ENCODE peak calls at places on chromosomes 11 and 22, in five cellular contexts. X is stimulated activated CD8-positive, alpha-beta memory T cell treated with anti-CD3 and anti-CD28 coated beads, Interleukin-2, amount 100 ng/mL, for 1 hour; Y is adrenal gland; B is stimulated activated CD4-positive, alpha-beta T cell treated with anti-CD3 and anti-CD28 coated beads, Interleukin-12 subunit alpha, Interleukin-12 subunit beta, amount 100 ng/mL, for 48 hours; M is activated naive CD8-positive, alpha-beta T cell treated with anti-CD3 and anti-CD28 coated beads, Interleukin-2, amount 50 U/mL, for 24 hours. C is an unnamed sample.

GRCh38 chr11:63816732-63817131 is 3.5 kb downstream of the SPINDOC start:
- DNase-seq in X (no peak), Y (no peak), B (no peak), M (no peak), C (no peak)

GRCh38 chr11:8041576-8041975 is 39.4 kb upstream of the TUB start:
- DNase-seq in X (no peak), Y (no peak), B (no peak), M (no peak), C (no peak)

GRCh38 chr11:12171921-12172320 is 61.5 kb downstream of the MICAL2 start:
- DNase-seq in X (no peak), Y (no peak), B (no peak), M (no peak), C (no peak)

GRCh38 chr11:2369320-2369719 is 7.8 kb upstream of the CD81 start:
- DNase-seq in X (no peak), Y (no peak), B (no peak), M (no peak), C (no peak)

GRCh38 chr11:73154178-73154577 is 12.1 kb upstream of the FCHSD2 start:
- DNase-seq in X (no peak), Y (peak), B (no peak), M (peak), C (peak)

GRCh38 chr22:37088108-37088605 is 21.4 kb downstream of the TMPRSS6 start:
- DNase-seq in X (no peak), Y (peak), B (peak), M (peak), C (no peak)

GRCh38 chr11:32105871-32106312 is 15.0 kb downstream of the RCN1 start:
- DNase-seq in X (no peak), Y (no peak), B (no peak), M (no peak), C (no peak)

GRCh38 chr11:16178273-16178672 is 178.1 kb downstream of the SOX6 start:
- DNase-seq in X (no peak), Y (no peak), B (no peak), M (no peak), C (no peak)

GRCh38 chr11:96607890-96608558 is 218.2 kb downstream of the JRKL start:
- DNase-seq in X (no peak), Y (no peak), B (no peak), M (no peak), C (no peak)

GRCh38 chr22:27378343-27378800 is 423.2 kb downstream of the MN1 start:
- DNase-seq in X (no peak), Y (no peak), B (no peak), M (no peak), C (no peak)

GRCh38 chr22:28710112-28710888 is 30.7 kb upstream of the TTC28 start:
- DNase-seq in X (no peak), Y (no peak), B (no peak), M (no peak), C (no peak)

GRCh38 chr22:36544107-36544620 is 15.2 kb upstream of the EIF3D start:
- DNase-seq in X (no peak), Y (no peak), B (no peak), M (no peak), C (no peak)

GRCh38 chr11:17906436-17906835 is 106.4 kb downstream of the SERGEF start:
- DNase-seq in X (no peak), Y (no peak), B (no peak), M (no peak), C (no peak)

GRCh38 chr11:76147106-76147735 is 59.1 kb downstream of the WNT11 start:
- DNase-seq in X (no peak), Y (no peak), B (no peak), M (no peak), C (no peak)

GRCh38 chr11:34783816-34784317 is 132.3 kb downstream of the APIP start:
- DNase-seq in X (no peak), Y (no peak), B (no peak), M (no peak), C (peak)

GRCh38 chr22:19523240-19524169 is 705 bp downstream of the CLDN5 start:
- DNase-seq in X (no peak), Y (no peak), B (no peak), M (no peak), C (no peak)

GRCh38 chr11:61890536-61891330 is 612 bp downstream of the FADS3 start:
- DNase-seq in X (no peak), Y (peak), B (no peak), M (peak), C (peak)

GRCh38 chr22:46794491-46794890 is 32.0 kb downstream of the TBC1D22A start:
- DNase-seq in X (no peak), Y (no peak), B (no peak), M (no peak), C (no peak)

GRCh38 chr22:17119481-17120202 is 1.5 kb downstream of the TMEM121B start:
- DNase-seq in X (no peak), Y (no peak), B (no peak), M (peak), C (no peak)

GRCh38 chr22:47548953-47549740 is 786.7 kb downstream of the TBC1D22A start:
- DNase-seq in X (no peak), Y (no peak), B (no peak), M (no peak), C (no peak)

GRCh38 chr11:120054753-120055045 is 83.2 kb downstream of the TRIM29 start:
- DNase-seq in X (no peak), Y (no peak), B (no peak), M (no peak), C (no peak)

GRCh38 chr11:87628161-87628560 is 547.1 kb downstream of the RAB38 start:
- DNase-seq in X (no peak), Y (no peak), B (no peak), M (no peak), C (no peak)

GRCh38 chr11:62792193-62792575 is 378 bp upstream of the TMEM223 start:
- DNase-seq in X (no peak), Y (peak), B (no peak), M (no peak), C (no peak)

GRCh38 chr11:7665473-7666291 is 7.6 kb downstream of the CYB5R2 start:
- DNase-seq in X (peak), Y (peak), B (peak), M (peak), C (peak)

GRCh38 chr11:122199661-122200060 is 83.6 kb upstream of the BLID start:
- DNase-seq in X (no peak), Y (no peak), B (no peak), M (no peak), C (no peak)

GRCh38 chr22:24516301-24516737 is 21.2 kb downstream of the UPB1 start:
- DNase-seq in X (no peak), Y (peak), B (no peak), M (no peak), C (no peak)

GRCh38 chr11:8081591-8082021 is 595 bp downstream of the TUB start:
- DNase-seq in X (no peak), Y (no peak), B (no peak), M (no peak), C (no peak)

C was measured in mucosa of gallbladder.